ENCODE peak calls at places on chromosomes 7 and 10, in five cellular contexts. N, Z, Y, O and F are unnamed samples. For H3K36me3, the result is how much of the 10 kb centered on the place peaks cover.

GRCh38 chr7:140989068-140989467 is 25.7 kb downstream of the MRPS33 start:
- DNase-seq in N (no peak), Z (no peak), Y (no peak), O (no peak), F (no peak)

GRCh38 chr10:3886666-3887251 is 101.8 kb upstream of the KLF6 start:
- DNase-seq in N (no peak), Z (peak), Y (no peak), O (no peak), F (no peak)

GRCh38 chr10:87864497-87865059 is 1.2 kb downstream of the PTEN start:
- DNase-seq in N (no peak), Z (no peak), Y (no peak), O (no peak), F (no peak)

GRCh38 chr7:157561816-157562410 is 225.1 kb downstream of the DNAJB6 start:
- DNase-seq in N (no peak), Z (no peak), Y (no peak), O (no peak), F (no peak)

GRCh38 chr7:47390914-47391313 is 191.0 kb downstream of the TNS3 start:
- DNase-seq in N (no peak), Z (no peak), Y (no peak), O (no peak), F (no peak)

GRCh38 chr10:11338160-11338844 is 273.1 kb downstream of the USP6NL start:
- DNase-seq in N (no peak), Z (no peak), Y (no peak), O (no peak), F (no peak)

GRCh38 chr10:52437205-52437646 is 123.1 kb downstream of the DKK1 start:
- DNase-seq in N (no peak), Z (no peak), Y (no peak), O (no peak), F (no peak)

GRCh38 chr7:29352041-29352440 is 157.5 kb downstream of the CHN2 start:
- DNase-seq in N (no peak), Z (no peak), Y (no peak), O (no peak), F (no peak)

GRCh38 chr10:62043493-62043938 is 142.0 kb downstream of the ARID5B start:
- DNase-seq in N (no peak), Z (no peak), Y (no peak), O (no peak), F (no peak)

GRCh38 chr7:19143930-19144574 is 1.2 kb downstream of the FERD3L start:
- DNase-seq in N (no peak), Z (no peak), Y (no peak), O (no peak), F (no peak)

GRCh38 chr7:30974605-30975256 is 11.0 kb downstream of the GHRHR start:
- DNase-seq in N (peak), Z (peak), Y (peak), O (peak), F (peak)

GRCh38 chr7:85172530-85172941 is 14.3 kb downstream of the SEMA3D start:
- DNase-seq in N (no peak), Z (no peak), Y (no peak), O (no peak), F (no peak)

GRCh38 chr7:81594767-81595166 is 175.1 kb downstream of the HGF start:
- DNase-seq in N (no peak), Z (no peak), Y (no peak), O (no peak), F (no peak)

GRCh38 chr10:1604246-1604645 is 133.1 kb downstream of the ADARB2 start:
- DNase-seq in N (no peak), Z (no peak), Y (no peak), O (no peak), F (no peak)

GRCh38 chr10:970311-971149 is 17.7 kb upstream of the GTPBP4 start:
- DNase-seq in N (peak), Z (no peak), Y (no peak), O (no peak), F (no peak)

GRCh38 chr10:35089641-35090161 is 440 bp downstream of the CUL2 start:
- DNase-seq in N (no peak), Z (no peak), Y (no peak), O (no peak), F (no peak)

GRCh38 chr10:121516071-121516470 is 82.2 kb downstream of the FGFR2 start:
- DNase-seq in N (no peak), Z (no peak), Y (no peak), O (no peak), F (no peak)

GRCh38 chr7:19560111-19560883 is 148.5 kb downstream of the POLR1F start:
- DNase-seq in N (no peak), Z (no peak), Y (no peak), O (no peak), F (no peak)

GRCh38 chr7:134428942-134429341 is 30.0 kb downstream of the AKR1B1 start:
- DNase-seq in N (no peak), Z (no peak), Y (no peak), O (no peak), F (no peak)

GRCh38 chr10:29266641-29267040 is 22.2 kb upstream of the LYZL1 start:
- DNase-seq in N (no peak), Z (no peak), Y (no peak), O (no peak), F (no peak)

GRCh38 chr7:155373359-155374273 is 75.9 kb downstream of the INSIG1 start:
- DNase-seq in N (no peak), Z (no peak), Y (no peak), O (no peak), F (peak)

GRCh38 chr7:54546081-54546985 is 4.2 kb downstream of the VSTM2A start:
- DNase-seq in N (no peak), Z (no peak), Y (no peak), O (no peak), F (peak)

GRCh38 chr7:148894596-148894995 is 10.5 kb upstream of the EZH2 start:
- DNase-seq in N (no peak), Z (no peak), Y (no peak), O (no peak), F (no peak)

GRCh38 chr7:47543659-47544058 is 38.3 kb downstream of the TNS3 start:
- DNase-seq in N (no peak), Z (no peak), Y (no peak), O (no peak), F (no peak)

GRCh38 chr7:54992876-54993490 is 25.8 kb upstream of the EGFR start:
- DNase-seq in N (no peak), Z (no peak), Y (no peak), O (no peak), F (no peak)

GRCh38 chr7:155466142-155466813 is 8.3 kb downstream of the EN2 start:
- DNase-seq in N (no peak), Z (no peak), Y (no peak), O (no peak), F (no peak)

DNA sequence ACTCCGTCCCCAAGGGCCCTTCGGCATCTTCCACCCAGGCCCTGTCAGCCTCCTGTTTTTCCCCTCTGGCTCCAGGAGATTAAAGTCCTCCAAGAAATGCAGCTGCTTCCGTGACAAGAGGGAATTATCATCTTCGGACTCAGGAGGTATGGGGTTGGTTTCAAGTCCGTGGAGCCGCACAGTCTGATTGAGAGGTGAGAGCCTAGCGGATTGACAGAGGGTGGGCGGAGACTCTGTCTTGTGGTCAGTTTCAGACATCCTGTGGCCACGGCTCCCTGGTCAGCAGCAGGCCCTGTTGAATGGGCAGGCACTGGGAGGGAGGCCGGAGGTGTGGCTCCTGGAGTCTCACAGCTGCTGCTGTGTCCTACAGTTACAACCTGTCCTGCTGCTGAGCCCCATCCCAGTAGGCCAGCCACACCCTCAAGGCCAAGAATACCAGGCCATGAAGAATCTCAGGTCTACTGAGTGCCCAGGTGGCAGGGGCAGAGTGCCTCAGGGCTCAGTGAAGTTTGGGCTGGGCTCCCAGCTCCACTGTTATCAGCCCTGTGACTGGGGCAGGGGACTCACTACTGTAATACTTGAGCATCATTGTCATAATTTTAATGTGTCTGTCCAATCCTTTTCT is 49.3 kb upstream of the ZNF716 start:
- DNase-seq in N (no peak), Z (no peak), Y (no peak), O (no peak), F (no peak)
- H3K36me3 ChIP-seq in N (under half), Z (under half), Y (under half), O (under half), F (under half)

GRCh38 chr7:74581916-74582440 is 75.5 kb upstream of the GTF2I start:
- DNase-seq in N (no peak), Z (no peak), Y (no peak), O (no peak), F (no peak)

GRCh38 chr7:74579800-74580685 is 77.5 kb upstream of the GTF2I start:
- DNase-seq in N (peak), Z (no peak), Y (peak), O (no peak), F (peak)

GRCh38 chr7:74584160-74584954 is 73.2 kb upstream of the GTF2I start:
- DNase-seq in N (no peak), Z (no peak), Y (no peak), O (no peak), F (no peak)

GRCh38 chr7:74583630-74584029 is 73.9 kb upstream of the GTF2I start:
- DNase-seq in N (no peak), Z (no peak), Y (no peak), O (no peak), F (no peak)

DNA sequence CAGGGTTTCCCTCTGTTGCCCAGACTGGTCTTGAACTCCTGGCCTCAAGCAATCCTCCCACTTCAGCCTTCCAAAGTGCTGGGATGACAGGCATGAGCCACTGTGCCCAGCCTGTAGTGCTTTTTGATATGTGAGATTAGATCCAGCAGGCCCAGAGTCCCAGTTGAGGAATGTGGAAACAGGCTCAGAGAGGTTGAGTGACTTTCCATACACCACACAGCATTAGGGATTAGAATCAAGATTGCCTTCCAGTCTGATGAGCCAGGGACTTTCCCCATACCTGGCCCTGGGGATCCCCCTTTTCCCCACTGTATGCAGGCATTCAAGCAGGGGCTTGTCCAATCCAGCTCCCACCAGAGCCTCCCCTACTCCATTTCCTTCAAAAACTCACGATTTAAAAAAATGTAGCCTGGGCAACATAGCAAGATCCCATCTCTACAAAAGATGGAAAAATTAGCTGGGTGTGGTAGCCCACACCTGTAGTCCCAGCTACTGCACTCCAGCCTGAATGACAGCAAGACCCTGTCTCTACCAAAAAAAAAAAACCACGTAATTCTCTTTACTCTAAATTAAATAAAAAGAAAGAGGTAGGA is 75.0 kb upstream of the GTF2I start:
- DNase-seq in N (no peak), Z (no peak), Y (no peak), O (no peak), F (no peak)
- H3K36me3 ChIP-seq in N (under half), Z (under half), Y (under half), O (under half), F (under half)

DNA sequence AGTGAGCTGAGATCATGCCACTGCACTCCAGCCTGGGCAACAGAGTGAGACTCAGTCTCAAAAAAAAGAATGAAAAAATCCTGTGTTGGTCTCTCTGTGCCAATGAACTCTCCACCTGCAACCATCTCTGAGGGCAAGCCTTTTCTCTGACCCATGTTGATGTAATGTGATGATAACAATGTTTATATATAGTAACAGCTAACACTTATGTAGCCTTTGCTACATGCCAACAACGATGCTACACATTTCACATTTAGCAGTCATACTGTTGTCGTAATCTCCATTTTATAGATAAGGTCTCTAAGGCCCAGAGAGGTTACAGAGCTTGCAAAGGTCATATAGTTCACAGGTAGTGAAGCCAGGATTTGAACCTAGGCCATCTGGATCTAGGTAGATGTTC is 11.5 kb downstream of the COX15 start:
- DNase-seq in N (no peak), Z (no peak), Y (no peak), O (no peak), F (no peak)
- H3K36me3 ChIP-seq in N (half or more), Z (half or more), Y (half or more), O (under half), F (half or more)

GRCh38 chr7:42096262-42096661 is 140.7 kb downstream of the GLI3 start:
- DNase-seq in N (no peak), Z (no peak), Y (no peak), O (no peak), F (no peak)
- H3K36me3 ChIP-seq in N (under half), Z (under half), Y (under half), O (under half), F (under half)

GRCh38 chr10:102003541-102003940 is 52.4 kb downstream of the ARMH3 start:
- DNase-seq in N (no peak), Z (no peak), Y (no peak), O (no peak), F (no peak)
- H3K36me3 ChIP-seq in N (under half), Z (half or more), Y (half or more), O (under half), F (under half)